ENCODE peak calls at places on chromosomes 6 and 20, in four cellular contexts. A, B, H and K are unnamed samples.

GRCh38 chr6:24357336-24358218 is at the start of gene DCDC2:
- DNase-seq in A (peak), B (no peak), H (no peak), K (no peak)

GRCh38 chr6:15441215-15441868 is 195.5 kb downstream of the JARID2 start:
- DNase-seq in A (peak), B (peak), H (peak), K (peak)

GRCh38 chr6:150606258-150607043 is 6.8 kb downstream of the PLEKHG1 start:
- DNase-seq in A (no peak), B (no peak), H (no peak), K (no peak)

GRCh38 chr20:49915118-49915379 is 280 bp downstream of the SPATA2 start:
- DNase-seq in A (no peak), B (no peak), H (no peak), K (no peak)

GRCh38 chr6:111573892-111574800 is 31.5 kb downstream of the TRAF3IP2 start:
- DNase-seq in A (peak), B (no peak), H (peak), K (no peak)

GRCh38 chr20:23244207-23244915 is 106.2 kb upstream of the NXT1 start:
- DNase-seq in A (peak), B (no peak), H (no peak), K (no peak)

GRCh38 chr6:76230711-76231110 is 158.2 kb upstream of the IMPG1 start:
- DNase-seq in A (no peak), B (peak), H (peak), K (no peak)

GRCh38 chr20:6489361-6490154 is 277.9 kb upstream of the BMP2 start:
- DNase-seq in A (no peak), B (no peak), H (peak), K (no peak)

GRCh38 chr6:44050872-44051421 is 76.3 kb downstream of the MRPL14 start:
- DNase-seq in A (no peak), B (no peak), H (no peak), K (no peak)

GRCh38 chr6:159979136-159979874 is 10.4 kb downstream of the IGF2R start:
- DNase-seq in A (peak), B (no peak), H (peak), K (no peak)

GRCh38 chr20:32681175-32682084 is 7.7 kb upstream of the C20orf203 start:
- DNase-seq in A (peak), B (no peak), H (peak), K (no peak)

GRCh38 chr6:166465671-166466087 is 82.9 kb upstream of the MPC1 start:
- DNase-seq in A (peak), B (no peak), H (no peak), K (no peak)

GRCh38 chr20:60050193-60050960 is 92.2 kb downstream of the CDH26 start:
- DNase-seq in A (no peak), B (no peak), H (no peak), K (no peak)

GRCh38 chr6:34680802-34681515 is 15.6 kb downstream of the ILRUN start:
- DNase-seq in A (no peak), B (no peak), H (peak), K (no peak)

GRCh38 chr6:26268659-26269402 is 96.2 kb upstream of the BTN3A2 start:
- DNase-seq in A (peak), B (no peak), H (no peak), K (peak)

GRCh38 chr20:9886227-9886626 is 47.4 kb upstream of the PAK5 start:
- DNase-seq in A (no peak), B (no peak), H (peak), K (no peak)

GRCh38 chr6:22666021-22666420 is 96.7 kb downstream of the HDGFL1 start:
- DNase-seq in A (no peak), B (no peak), H (no peak), K (no peak)

GRCh38 chr20:59835057-59835447 is 98.4 kb downstream of the SYCP2 start:
- DNase-seq in A (peak), B (no peak), H (no peak), K (no peak)